ENCODE peak calls at places on chromosomes 6 and 20, in seven cellular contexts. One of them, this sample, is unnamed.

GRCh38 chr20:45817652-45818194 is 5.3 kb downstream of the UBE2C start:
- DNase-seq in adrenal gland: no peak
- DNase-seq in dermis blood vessel endothelial cell: peak
- DNase-seq in activated gamma-delta T cell treated with Interleukin-2 at 50 U/mL for 16 hours: no peak
- DNase-seq in lower lobe of right lung: no peak
- DNase-seq in activated T-cell treated with anti-CD3 and anti-CD28 coated beads for 1 hour: no peak
- DNase-seq in RCC 7860: peak
- DNase-seq in this sample: no peak

GRCh38 chr6:80104520-80104919 is 2.0 kb upstream of the BCKDHB start:
- DNase-seq in activated gamma-delta T cell treated with Interleukin-2 at 50 U/mL for 16 hours: no peak
- DNase-seq in lower lobe of right lung: no peak
- DNase-seq in RCC 7860: no peak
- DNase-seq in dermis blood vessel endothelial cell: no peak
- DNase-seq in activated T-cell treated with anti-CD3 and anti-CD28 coated beads for 1 hour: no peak
- DNase-seq in adrenal gland: no peak
- DNase-seq in this sample: no peak

GRCh38 chr6:32920610-32921188 is 20.1 kb downstream of the HLA-DMB start:
- DNase-seq in lower lobe of right lung: no peak
- DNase-seq in adrenal gland: no peak
- DNase-seq in dermis blood vessel endothelial cell: no peak
- DNase-seq in activated gamma-delta T cell treated with Interleukin-2 at 50 U/mL for 16 hours: no peak
- DNase-seq in activated T-cell treated with anti-CD3 and anti-CD28 coated beads for 1 hour: no peak
- DNase-seq in RCC 7860: no peak
- DNase-seq in this sample: no peak

GRCh38 chr6:168130168-168130651 is 51.2 kb upstream of the FRMD1 start:
- DNase-seq in activated T-cell treated with anti-CD3 and anti-CD28 coated beads for 1 hour: no peak
- DNase-seq in lower lobe of right lung: no peak
- DNase-seq in RCC 7860: no peak
- DNase-seq in activated gamma-delta T cell treated with Interleukin-2 at 50 U/mL for 16 hours: no peak
- DNase-seq in dermis blood vessel endothelial cell: no peak
- DNase-seq in adrenal gland: no peak
- DNase-seq in this sample: no peak

GRCh38 chr6:72579865-72580264 is 42.0 kb upstream of the KCNQ5 start:
- DNase-seq in RCC 7860: no peak
- DNase-seq in activated gamma-delta T cell treated with Interleukin-2 at 50 U/mL for 16 hours: no peak
- DNase-seq in dermis blood vessel endothelial cell: no peak
- DNase-seq in adrenal gland: no peak
- DNase-seq in lower lobe of right lung: no peak
- DNase-seq in activated T-cell treated with anti-CD3 and anti-CD28 coated beads for 1 hour: no peak
- DNase-seq in this sample: no peak

GRCh38 chr20:14444106-14444505 is 106.7 kb upstream of the FLRT3 start:
- DNase-seq in activated T-cell treated with anti-CD3 and anti-CD28 coated beads for 1 hour: no peak
- DNase-seq in activated gamma-delta T cell treated with Interleukin-2 at 50 U/mL for 16 hours: no peak
- DNase-seq in adrenal gland: no peak
- DNase-seq in lower lobe of right lung: no peak
- DNase-seq in RCC 7860: no peak
- DNase-seq in dermis blood vessel endothelial cell: no peak
- DNase-seq in this sample: no peak

GRCh38 chr20:57524511-57525176 is at the start of gene CTCFL:
- DNase-seq in lower lobe of right lung: no peak
- DNase-seq in activated T-cell treated with anti-CD3 and anti-CD28 coated beads for 1 hour: no peak
- DNase-seq in RCC 7860: no peak
- DNase-seq in adrenal gland: no peak
- DNase-seq in dermis blood vessel endothelial cell: no peak
- DNase-seq in activated gamma-delta T cell treated with Interleukin-2 at 50 U/mL for 16 hours: no peak
- DNase-seq in this sample: no peak

GRCh38 chr6:1895721-1896120 is 286.0 kb downstream of the FOXC1 start:
- DNase-seq in activated T-cell treated with anti-CD3 and anti-CD28 coated beads for 1 hour: no peak
- DNase-seq in dermis blood vessel endothelial cell: peak
- DNase-seq in activated gamma-delta T cell treated with Interleukin-2 at 50 U/mL for 16 hours: no peak
- DNase-seq in RCC 7860: no peak
- DNase-seq in lower lobe of right lung: no peak
- DNase-seq in adrenal gland: no peak
- DNase-seq in this sample: no peak

GRCh38 chr6:101614774-101615173 is 221.3 kb downstream of the GRIK2 start:
- DNase-seq in activated T-cell treated with anti-CD3 and anti-CD28 coated beads for 1 hour: no peak
- DNase-seq in activated gamma-delta T cell treated with Interleukin-2 at 50 U/mL for 16 hours: no peak
- DNase-seq in RCC 7860: peak
- DNase-seq in dermis blood vessel endothelial cell: no peak
- DNase-seq in lower lobe of right lung: no peak
- DNase-seq in adrenal gland: no peak
- DNase-seq in this sample: peak

GRCh38 chr6:135451617-135452190 is 45.8 kb downstream of the AHI1 start:
- DNase-seq in activated gamma-delta T cell treated with Interleukin-2 at 50 U/mL for 16 hours: no peak
- DNase-seq in adrenal gland: no peak
- DNase-seq in RCC 7860: no peak
- DNase-seq in activated T-cell treated with anti-CD3 and anti-CD28 coated beads for 1 hour: no peak
- DNase-seq in lower lobe of right lung: no peak
- DNase-seq in dermis blood vessel endothelial cell: peak
- DNase-seq in this sample: peak

GRCh38 chr6:136526196-136526930 is 23.9 kb downstream of the MAP7 start:
- DNase-seq in RCC 7860: peak
- DNase-seq in adrenal gland: peak
- DNase-seq in activated T-cell treated with anti-CD3 and anti-CD28 coated beads for 1 hour: peak
- DNase-seq in activated gamma-delta T cell treated with Interleukin-2 at 50 U/mL for 16 hours: peak
- DNase-seq in dermis blood vessel endothelial cell: peak
- DNase-seq in lower lobe of right lung: peak
- DNase-seq in this sample: no peak

GRCh38 chr6:36820700-36821580 is 18.3 kb downstream of the CPNE5 start:
- DNase-seq in dermis blood vessel endothelial cell: peak
- DNase-seq in activated T-cell treated with anti-CD3 and anti-CD28 coated beads for 1 hour: no peak
- DNase-seq in adrenal gland: peak
- DNase-seq in RCC 7860: peak
- DNase-seq in activated gamma-delta T cell treated with Interleukin-2 at 50 U/mL for 16 hours: no peak
- DNase-seq in lower lobe of right lung: no peak
- DNase-seq in this sample: no peak

GRCh38 chr20:62352402-62353288 is 14.5 kb downstream of the LAMA5 start:
- DNase-seq in RCC 7860: peak
- DNase-seq in dermis blood vessel endothelial cell: no peak
- DNase-seq in lower lobe of right lung: no peak
- DNase-seq in activated gamma-delta T cell treated with Interleukin-2 at 50 U/mL for 16 hours: no peak
- DNase-seq in activated T-cell treated with anti-CD3 and anti-CD28 coated beads for 1 hour: no peak
- DNase-seq in adrenal gland: peak
- DNase-seq in this sample: no peak

This sample was measured in Panc1.